ENCODE peak calls at places on chromosomes 16 and 17, in five cellular contexts. N, Q, C, O and V are unnamed samples.

GRCh38 chr17:50396261-50397110 is 837 bp downstream of the LRRC59 start:
- DNase-seq in N (no peak), Q (no peak), C (no peak), O (peak), V (no peak)

GRCh38 chr17:42475853-42476252 is 17.2 kb downstream of the ATP6V0A1 start:
- DNase-seq in N (no peak), Q (no peak), C (no peak), O (no peak), V (no peak)

GRCh38 chr17:78610951-78611511 is 33.8 kb upstream of the DNAH17 start:
- DNase-seq in N (no peak), Q (no peak), C (no peak), O (no peak), V (no peak)

GRCh38 chr16:22088642-22089041 is 3.7 kb upstream of the VWA3A start:
- DNase-seq in N (no peak), Q (no peak), C (no peak), O (no peak), V (no peak)

GRCh38 chr16:19203374-19203966 is 35.4 kb downstream of the SYT17 start:
- DNase-seq in N (no peak), Q (no peak), C (no peak), O (peak), V (no peak)

GRCh38 chr17:73623247-73623646 is 21.0 kb downstream of the SDK2 start:
- DNase-seq in N (no peak), Q (no peak), C (no peak), O (no peak), V (no peak)

GRCh38 chr17:40453881-40454630 is 10.8 kb downstream of the IGFBP4 start:
- DNase-seq in N (no peak), Q (no peak), C (no peak), O (no peak), V (no peak)

GRCh38 chr16:69393898-69394849 is 8.4 kb upstream of the TERF2 start:
- DNase-seq in N (no peak), Q (no peak), C (no peak), O (no peak), V (no peak)

GRCh38 chr17:7034955-7035590 is 742 bp upstream of the SLC16A13 start:
- DNase-seq in N (peak), Q (no peak), C (no peak), O (no peak), V (no peak)

GRCh38 chr17:16363749-16364536 is 10.7 kb upstream of the CENPV start:
- DNase-seq in N (peak), Q (peak), C (peak), O (peak), V (peak)

GRCh38 chr17:82457790-82458129 is 781 bp upstream of the NARF start:
- DNase-seq in N (no peak), Q (no peak), C (no peak), O (no peak), V (no peak)

GRCh38 chr17:39548494-39548893 is 59.2 kb downstream of the NEUROD2 start:
- DNase-seq in N (no peak), Q (no peak), C (no peak), O (no peak), V (no peak)

GRCh38 chr17:79952265-79952877 is 83.3 kb downstream of the TBC1D16 start:
- DNase-seq in N (no peak), Q (no peak), C (no peak), O (no peak), V (no peak)

GRCh38 chr17:44976198-44976597 is 8.1 kb upstream of the C1QL1 start:
- DNase-seq in N (no peak), Q (no peak), C (no peak), O (no peak), V (no peak)

GRCh38 chr17:28896884-28897768 is at the start of gene FLOT2:
- DNase-seq in N (peak), Q (peak), C (peak), O (peak), V (peak)

GRCh38 chr16:80570106-80570478 is 29.3 kb downstream of the DYNLRB2 start:
- DNase-seq in N (no peak), Q (no peak), C (no peak), O (no peak), V (no peak)

GRCh38 chr17:50311112-50311460 is 34.8 kb upstream of the XYLT2 start:
- DNase-seq in N (no peak), Q (no peak), C (no peak), O (no peak), V (no peak)

GRCh38 chr16:14629612-14629918 is 495 bp downstream of the PARN start:
- DNase-seq in N (no peak), Q (no peak), C (no peak), O (no peak), V (no peak)

GRCh38 chr16:23156946-23157460 is 7.8 kb upstream of the USP31 start:
- DNase-seq in N (no peak), Q (no peak), C (no peak), O (no peak), V (no peak)

GRCh38 chr17:1294157-1294717 is 14.8 kb downstream of the TRARG1 start:
- DNase-seq in N (peak), Q (peak), C (no peak), O (peak), V (peak)

GRCh38 chr17:49343273-49343672 is 18.8 kb downstream of the ZNF652 start:
- DNase-seq in N (no peak), Q (no peak), C (no peak), O (no peak), V (peak)

GRCh38 chr17:4706121-4706520 is 2.2 kb upstream of the PELP1 start:
- DNase-seq in N (no peak), Q (no peak), C (peak), O (no peak), V (no peak)

GRCh38 chr17:51427259-51428255 is 167.2 kb downstream of the UTP18 start:
- DNase-seq in N (no peak), Q (peak), C (no peak), O (no peak), V (peak)

GRCh38 chr17:2542456-2542855 is 30.8 kb upstream of the METTL16 start:
- DNase-seq in N (no peak), Q (no peak), C (no peak), O (no peak), V (no peak)

GRCh38 chr17:81954131-81955057 is 6.6 kb downstream of the NOTUM start:
- DNase-seq in N (no peak), Q (no peak), C (no peak), O (no peak), V (no peak)

GRCh38 chr17:27494192-27495091 is 38.2 kb downstream of the KSR1 start:
- DNase-seq in N (no peak), Q (no peak), C (peak), O (peak), V (no peak)

GRCh38 chr17:7590743-7591142 is 849 bp upstream of the SOX15 start:
- DNase-seq in N (no peak), Q (no peak), C (peak), O (no peak), V (no peak)

GRCh38 chr16:14232106-14232890 is 161.2 kb downstream of the MRTFB start:
- DNase-seq in N (no peak), Q (no peak), C (no peak), O (no peak), V (no peak)

GRCh38 chr16:56708418-56708817 is 21.5 kb upstream of the NUP93 start:
- DNase-seq in N (no peak), Q (no peak), C (no peak), O (no peak), V (no peak)

GRCh38 chr17:43309505-43310329 is 75.9 kb upstream of the RNU2-1 start:
- DNase-seq in N (no peak), Q (no peak), C (no peak), O (no peak), V (no peak)

GRCh38 chr16:29107299-29107698 is 122.4 kb downstream of the LAT start:
- DNase-seq in N (no peak), Q (no peak), C (peak), O (peak), V (no peak)

GRCh38 chr16:76441886-76442285 is 164.7 kb downstream of the CNTNAP4 start:
- DNase-seq in N (no peak), Q (no peak), C (no peak), O (no peak), V (no peak)

GRCh38 chr16:14284930-14285541 is 213.9 kb downstream of the MRTFB start:
- DNase-seq in N (no peak), Q (peak), C (peak), O (peak), V (no peak)

GRCh38 chr17:56499799-56500388 is 93.6 kb upstream of the NOG start:
- DNase-seq in N (no peak), Q (no peak), C (no peak), O (no peak), V (no peak)

GRCh38 chr17:32487460-32488176 is 825 bp downstream of the CDK5R1 start:
- DNase-seq in N (no peak), Q (peak), C (no peak), O (no peak), V (no peak)

GRCh38 chr16:75273054-75273925 is 21.9 kb upstream of the BCAR1 start:
- DNase-seq in N (no peak), Q (no peak), C (no peak), O (no peak), V (no peak)

GRCh38 chr17:14741516-14741915 is 440.6 kb downstream of the HS3ST3B1 start:
- DNase-seq in N (no peak), Q (no peak), C (no peak), O (no peak), V (no peak)